ENCODE peak calls at places on chromosomes 1 and 21, in four cellular contexts. One of them, this sample, is unnamed.

GRCh38 chr1:229117664-229118300 is 153.1 kb upstream of the RAB4A start:
- DNase-seq in upper lobe of right lung: peak; percentile 89
- DNase-seq in frontal cortex: peak; percentile 46
- DNase-seq in WTC11: no peak
- DNase-seq in this sample: no peak

GRCh38 chr21:41610042-41610839 is 102.3 kb upstream of the TMPRSS2 start:
- DNase-seq in upper lobe of right lung: peak; percentile 81
- DNase-seq in WTC11: peak; percentile 73
- DNase-seq in frontal cortex: peak; percentile 57
- DNase-seq in this sample: no peak

GRCh38 chr1:95222629-95223028 is 11.4 kb upstream of the RWDD3 start:
- DNase-seq in WTC11: no peak
- DNase-seq in frontal cortex: no peak
- DNase-seq in upper lobe of right lung: no peak
- DNase-seq in this sample: no peak

GRCh38 chr1:113279776-113280391 is 110.4 kb upstream of the MAGI3 start:
- DNase-seq in upper lobe of right lung: no peak
- DNase-seq in WTC11: no peak
- DNase-seq in frontal cortex: no peak
- DNase-seq in this sample: no peak

GRCh38 chr1:17916702-17917101 is 161.6 kb downstream of the ACTL8 start:
- DNase-seq in frontal cortex: no peak
- DNase-seq in upper lobe of right lung: no peak
- DNase-seq in WTC11: no peak
- DNase-seq in this sample: no peak

GRCh38 chr1:185551008-185551407 is 183.2 kb upstream of the HMCN1 start:
- DNase-seq in frontal cortex: no peak
- DNase-seq in WTC11: no peak
- DNase-seq in upper lobe of right lung: peak; percentile 72
- DNase-seq in this sample: no peak

GRCh38 chr1:104780470-104781078 is 1030.9 kb downstream of the AMY1C start:
- DNase-seq in WTC11: no peak
- DNase-seq in upper lobe of right lung: no peak
- DNase-seq in frontal cortex: peak; percentile 46
- DNase-seq in this sample: no peak

GRCh38 chr1:205774277-205775014 is 836 bp downstream of the RAB29 start:
- DNase-seq in upper lobe of right lung: no peak
- DNase-seq in WTC11: peak; percentile 37
- DNase-seq in frontal cortex: no peak
- DNase-seq in this sample: peak; percentile 27

GRCh38 chr1:1889847-1890505 is 911 bp downstream of the GNB1 start:
- DNase-seq in WTC11: no peak
- DNase-seq in frontal cortex: peak; percentile 57
- DNase-seq in upper lobe of right lung: peak; percentile 91
- DNase-seq in this sample: peak; percentile 26

GRCh38 chr1:61124078-61124477 is 41.7 kb downstream of the NFIA start:
- DNase-seq in WTC11: no peak
- DNase-seq in frontal cortex: no peak
- DNase-seq in upper lobe of right lung: no peak
- DNase-seq in this sample: no peak

GRCh38 chr21:26683996-26684395 is 110.9 kb upstream of the CYYR1 start:
- DNase-seq in upper lobe of right lung: no peak
- DNase-seq in WTC11: no peak
- DNase-seq in frontal cortex: no peak
- DNase-seq in this sample: no peak

GRCh38 chr21:33801424-33802405 is 113.9 kb downstream of the ATP5PO start:
- DNase-seq in frontal cortex: no peak
- DNase-seq in WTC11: peak; percentile 24
- DNase-seq in upper lobe of right lung: no peak
- DNase-seq in this sample: no peak

GRCh38 chr1:68327414-68327813 is 95.1 kb upstream of the WLS start:
- DNase-seq in upper lobe of right lung: no peak
- DNase-seq in WTC11: no peak
- DNase-seq in frontal cortex: no peak
- DNase-seq in this sample: no peak

GRCh38 chr1:224433041-224433670 is 1.4 kb downstream of the WDR26 start:
- DNase-seq in frontal cortex: no peak
- DNase-seq in WTC11: no peak
- DNase-seq in upper lobe of right lung: no peak
- DNase-seq in this sample: no peak

GRCh38 chr1:77143529-77144121 is 75.6 kb downstream of the PIGK start:
- DNase-seq in frontal cortex: no peak
- DNase-seq in WTC11: no peak
- DNase-seq in upper lobe of right lung: no peak
- DNase-seq in this sample: no peak

This sample was measured in activated effector memory CD4-positive, alpha-beta T cell treated with Interleukin-2 at 50 U/mL for 16 hours.